ENCODE peak calls at places on chromosome 10, in eight cellular contexts. One of them, this sample, is unnamed. For H3K9me3 and H3K27me3, the result is how much of the 10 kb centered on the place peaks cover.

GRCh38 chr10:73408061-73408460 is 5.8 kb downstream of the ANXA7 start:
- DNase-seq in mesenchymal stem cell: no peak
- DNase-seq in fibroblast of lung: no peak
- DNase-seq in hepatocyte: no peak
- DNase-seq in heart left ventricle: no peak
- DNase-seq in heart right ventricle: no peak
- DNase-seq in GM12878: no peak
- DNase-seq in colonic mucosa: no peak
- DNase-seq in this sample: no peak

GRCh38 chr10:50216894-50217293 is 34.4 kb downstream of the ASAH2 start:
- DNase-seq in mesenchymal stem cell: no peak
- DNase-seq in fibroblast of lung: peak
- DNase-seq in hepatocyte: no peak
- DNase-seq in heart left ventricle: no peak
- DNase-seq in heart right ventricle: no peak
- DNase-seq in GM12878: no peak
- DNase-seq in colonic mucosa: no peak
- DNase-seq in this sample: no peak

GRCh38 chr10:19913987-19914386 is 97.8 kb downstream of the PLXDC2 start:
- DNase-seq in mesenchymal stem cell: no peak
- DNase-seq in fibroblast of lung: no peak
- DNase-seq in hepatocyte: no peak
- DNase-seq in heart left ventricle: no peak
- DNase-seq in heart right ventricle: no peak
- DNase-seq in GM12878: no peak
- DNase-seq in colonic mucosa: no peak
- DNase-seq in this sample: no peak

GRCh38 chr10:3757250-3757637 is 27.8 kb downstream of the KLF6 start:
- DNase-seq in mesenchymal stem cell: no peak
- DNase-seq in fibroblast of lung: no peak
- DNase-seq in hepatocyte: no peak
- DNase-seq in heart left ventricle: no peak
- DNase-seq in heart right ventricle: no peak
- DNase-seq in GM12878: no peak
- DNase-seq in colonic mucosa: no peak
- DNase-seq in this sample: no peak

GRCh38 chr10:17249820-17250219 is 21.8 kb downstream of the VIM start:
- DNase-seq in mesenchymal stem cell: no peak
- DNase-seq in fibroblast of lung: peak
- DNase-seq in hepatocyte: no peak
- DNase-seq in heart left ventricle: no peak
- DNase-seq in heart right ventricle: no peak
- DNase-seq in GM12878: no peak
- DNase-seq in colonic mucosa: no peak
- DNase-seq in this sample: no peak

GRCh38 chr10:2897619-2898508 is 169.5 kb upstream of the PFKP start:
- DNase-seq in mesenchymal stem cell: peak
- DNase-seq in fibroblast of lung: peak
- DNase-seq in hepatocyte: no peak
- DNase-seq in heart left ventricle: no peak
- DNase-seq in heart right ventricle: no peak
- DNase-seq in GM12878: no peak
- DNase-seq in colonic mucosa: no peak
- DNase-seq in this sample: no peak

GRCh38 chr10:113103131-113103830 is 153.2 kb downstream of the TCF7L2 start:
- DNase-seq in mesenchymal stem cell: peak
- DNase-seq in fibroblast of lung: peak
- DNase-seq in hepatocyte: no peak
- DNase-seq in heart left ventricle: no peak
- DNase-seq in heart right ventricle: no peak
- DNase-seq in GM12878: no peak
- DNase-seq in colonic mucosa: no peak
- DNase-seq in this sample: no peak

GRCh38 chr10:124744688-124745055 is 494 bp upstream of the FAM53B start:
- DNase-seq in mesenchymal stem cell: peak
- DNase-seq in fibroblast of lung: peak
- DNase-seq in hepatocyte: no peak
- DNase-seq in heart left ventricle: no peak
- DNase-seq in heart right ventricle: no peak
- DNase-seq in GM12878: no peak
- DNase-seq in colonic mucosa: no peak
- DNase-seq in this sample: no peak

GRCh38 chr10:7915923-7916322 is 97.6 kb downstream of the TAF3 start:
- DNase-seq in mesenchymal stem cell: peak
- DNase-seq in fibroblast of lung: peak
- DNase-seq in hepatocyte: no peak
- DNase-seq in heart left ventricle: no peak
- DNase-seq in heart right ventricle: no peak
- DNase-seq in GM12878: no peak
- DNase-seq in colonic mucosa: no peak
- DNase-seq in this sample: no peak

DNA sequence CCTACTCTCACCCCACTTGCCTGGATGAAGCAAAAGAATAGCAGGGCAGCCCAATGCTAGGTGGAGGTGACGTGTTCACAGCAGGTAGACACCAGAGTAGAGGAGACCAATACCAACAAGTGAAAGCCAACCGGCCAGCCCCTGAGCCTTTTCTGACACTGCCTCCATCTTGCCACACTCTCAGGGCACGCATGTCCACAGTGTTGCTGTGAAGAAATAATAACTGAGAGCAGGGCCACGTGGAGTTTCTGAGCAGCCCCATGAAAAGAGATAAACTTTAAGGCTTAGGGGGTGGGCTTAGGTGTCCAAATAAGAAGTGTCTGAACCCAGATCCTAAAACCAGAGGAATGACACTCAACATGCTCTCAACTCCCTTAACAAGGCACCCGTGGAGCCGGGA is 9.0 kb upstream of the TMEM273 start:
- DNase-seq in mesenchymal stem cell: no peak
- DNase-seq in fibroblast of lung: no peak
- DNase-seq in hepatocyte: no peak
- DNase-seq in heart left ventricle: no peak
- DNase-seq in heart right ventricle: no peak
- DNase-seq in GM12878: no peak
- DNase-seq in colonic mucosa: no peak
- DNase-seq in this sample: no peak
- H3K9me3 ChIP-seq in mesenchymal stem cell: under half
- H3K9me3 ChIP-seq in fibroblast of lung: under half
- H3K9me3 ChIP-seq in hepatocyte: under half
- H3K9me3 ChIP-seq in heart left ventricle: under half
- H3K9me3 ChIP-seq in heart right ventricle: under half
- H3K9me3 ChIP-seq in GM12878: under half
- H3K9me3 ChIP-seq in colonic mucosa: under half
- H3K9me3 ChIP-seq in this sample: under half

GRCh38 chr10:116730464-116731260 is 11.7 kb downstream of the HSPA12A start:
- DNase-seq in mesenchymal stem cell: no peak
- DNase-seq in fibroblast of lung: no peak
- DNase-seq in hepatocyte: no peak
- DNase-seq in heart left ventricle: no peak
- DNase-seq in heart right ventricle: no peak
- DNase-seq in GM12878: no peak
- DNase-seq in colonic mucosa: no peak
- DNase-seq in this sample: no peak
- H3K27me3 ChIP-seq in mesenchymal stem cell: under half
- H3K27me3 ChIP-seq in fibroblast of lung: under half
- H3K27me3 ChIP-seq in hepatocyte: under half
- H3K27me3 ChIP-seq in heart left ventricle: under half
- H3K27me3 ChIP-seq in heart right ventricle: under half
- H3K27me3 ChIP-seq in GM12878: under half
- H3K27me3 ChIP-seq in colonic mucosa: under half
- H3K27me3 ChIP-seq in this sample: under half

DNA sequence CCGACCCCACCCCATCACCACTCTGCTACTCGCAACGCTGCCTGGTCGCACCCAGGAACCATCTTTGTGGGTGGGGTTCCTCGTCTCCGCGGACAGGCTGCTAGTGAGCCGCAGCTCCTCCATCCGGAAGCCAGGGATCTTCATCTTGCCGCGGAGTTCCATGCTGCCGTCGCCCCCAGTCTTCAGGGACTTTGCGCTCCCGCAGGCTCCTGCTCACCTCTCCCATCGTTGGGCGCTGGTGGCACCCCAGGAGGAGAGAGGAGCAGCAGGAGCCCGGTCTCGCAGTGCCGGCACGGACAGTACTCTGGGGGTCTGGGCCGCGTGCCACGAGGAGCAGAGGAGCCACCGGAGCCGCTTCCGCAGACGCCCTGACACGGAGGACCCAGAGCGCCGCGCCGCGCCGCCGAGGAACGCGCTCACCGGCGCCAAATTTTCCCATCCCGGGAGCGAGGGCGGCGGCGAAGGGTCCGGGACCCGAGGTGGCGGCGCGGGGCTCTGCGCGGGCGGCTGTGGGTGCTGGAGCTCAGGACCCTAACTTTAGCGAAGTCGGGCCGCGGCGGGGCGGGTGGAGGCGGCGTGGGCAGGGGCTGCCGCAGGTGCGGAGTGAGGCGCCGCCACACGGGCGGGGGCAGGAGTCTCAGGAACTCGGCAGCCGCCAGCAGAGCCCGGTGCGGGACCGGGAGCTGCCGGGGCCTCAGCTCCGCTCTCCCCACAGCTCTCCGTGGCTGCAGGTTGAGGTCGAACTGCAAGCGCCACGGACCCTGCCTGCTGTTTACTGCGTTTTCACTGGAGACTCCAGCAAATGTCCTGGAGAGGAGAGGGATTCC is 750.2 kb upstream of the SORCS1 start:
- DNase-seq in mesenchymal stem cell: peak
- DNase-seq in fibroblast of lung: peak
- DNase-seq in hepatocyte: peak
- DNase-seq in heart left ventricle: no peak
- DNase-seq in heart right ventricle: no peak
- DNase-seq in GM12878: no peak
- DNase-seq in colonic mucosa: peak
- DNase-seq in this sample: no peak
- H3K4me3 ChIP-seq in mesenchymal stem cell: peak
- H3K4me3 ChIP-seq in fibroblast of lung: no peak
- H3K4me3 ChIP-seq in hepatocyte: peak
- H3K4me3 ChIP-seq in heart left ventricle: peak
- H3K4me3 ChIP-seq in heart right ventricle: peak
- H3K4me3 ChIP-seq in GM12878: no peak
- H3K4me3 ChIP-seq in colonic mucosa: peak
- H3K4me3 ChIP-seq in this sample: no peak

GRCh38 chr10:48381971-48382370 is 75.5 kb downstream of the MAPK8 start:
- DNase-seq in mesenchymal stem cell: no peak
- DNase-seq in fibroblast of lung: no peak
- DNase-seq in hepatocyte: no peak
- DNase-seq in heart left ventricle: no peak
- DNase-seq in heart right ventricle: no peak
- DNase-seq in GM12878: no peak
- DNase-seq in colonic mucosa: no peak
- DNase-seq in this sample: no peak

GRCh38 chr10:48378675-48379074 is 72.2 kb downstream of the MAPK8 start:
- DNase-seq in mesenchymal stem cell: no peak
- DNase-seq in fibroblast of lung: no peak
- DNase-seq in hepatocyte: no peak
- DNase-seq in heart left ventricle: no peak
- DNase-seq in heart right ventricle: no peak
- DNase-seq in GM12878: no peak
- DNase-seq in colonic mucosa: no peak
- DNase-seq in this sample: no peak

GRCh38 chr10:48382982-48383381 is 76.5 kb downstream of the MAPK8 start:
- DNase-seq in mesenchymal stem cell: no peak
- DNase-seq in fibroblast of lung: no peak
- DNase-seq in hepatocyte: no peak
- DNase-seq in heart left ventricle: no peak
- DNase-seq in heart right ventricle: no peak
- DNase-seq in GM12878: no peak
- DNase-seq in colonic mucosa: no peak
- DNase-seq in this sample: no peak

GRCh38 chr10:48383393-48383792 is 76.9 kb downstream of the MAPK8 start:
- DNase-seq in mesenchymal stem cell: no peak
- DNase-seq in fibroblast of lung: peak
- DNase-seq in hepatocyte: no peak
- DNase-seq in heart left ventricle: no peak
- DNase-seq in heart right ventricle: no peak
- DNase-seq in GM12878: no peak
- DNase-seq in colonic mucosa: no peak
- DNase-seq in this sample: no peak

GRCh38 chr10:48377751-48378585 is 71.5 kb downstream of the MAPK8 start:
- DNase-seq in mesenchymal stem cell: no peak
- DNase-seq in fibroblast of lung: no peak
- DNase-seq in hepatocyte: no peak
- DNase-seq in heart left ventricle: no peak
- DNase-seq in heart right ventricle: no peak
- DNase-seq in GM12878: no peak
- DNase-seq in colonic mucosa: no peak
- DNase-seq in this sample: no peak
- H3K9me3 ChIP-seq in mesenchymal stem cell: under half
- H3K9me3 ChIP-seq in fibroblast of lung: under half
- H3K9me3 ChIP-seq in hepatocyte: under half
- H3K9me3 ChIP-seq in heart left ventricle: under half
- H3K9me3 ChIP-seq in heart right ventricle: under half
- H3K9me3 ChIP-seq in GM12878: under half
- H3K9me3 ChIP-seq in colonic mucosa: under half
- H3K9me3 ChIP-seq in this sample: under half

DNA sequence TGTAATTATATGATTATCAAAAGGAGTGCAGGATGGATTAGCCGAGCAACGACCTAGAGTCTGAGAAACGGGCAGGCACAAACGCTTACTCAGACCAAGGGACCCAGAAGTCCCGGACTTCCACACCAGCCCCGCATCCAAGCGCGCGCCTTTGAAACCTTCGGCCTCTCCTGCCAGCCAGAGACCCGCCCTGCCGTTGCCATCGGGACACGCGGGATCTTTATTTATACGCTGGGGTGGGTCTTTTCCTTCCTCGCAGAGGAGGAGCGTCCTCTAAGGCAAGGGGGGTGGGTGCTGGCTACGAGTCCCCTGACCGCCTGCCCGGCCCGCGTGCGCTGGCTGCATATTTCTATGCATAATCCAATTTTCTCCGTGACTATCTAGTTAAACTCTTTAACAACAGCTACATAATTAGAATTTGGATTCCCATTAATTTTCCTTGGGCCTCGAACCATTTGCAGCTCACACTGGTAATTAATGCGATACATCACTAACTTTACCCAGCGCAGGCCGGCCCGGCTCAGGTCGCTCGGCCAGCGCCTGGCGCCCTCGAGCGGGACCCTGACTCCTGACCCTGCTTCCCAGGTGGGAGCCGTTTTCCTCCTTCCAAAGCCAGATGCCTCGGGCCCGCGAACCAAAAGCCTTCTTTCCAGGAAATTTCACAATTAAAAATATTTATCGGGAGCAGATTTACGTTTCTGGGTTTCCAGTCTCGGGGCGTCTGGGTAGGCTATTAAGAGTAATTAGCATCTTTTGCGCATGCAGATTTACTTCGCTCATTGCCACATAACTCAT is 12.4 kb downstream of the LBX1 start:
- DNase-seq in mesenchymal stem cell: no peak
- DNase-seq in fibroblast of lung: no peak
- DNase-seq in hepatocyte: no peak
- DNase-seq in heart left ventricle: no peak
- DNase-seq in heart right ventricle: no peak
- DNase-seq in GM12878: no peak
- DNase-seq in colonic mucosa: no peak
- DNase-seq in this sample: no peak
- H3K27me3 ChIP-seq in mesenchymal stem cell: half or more
- H3K27me3 ChIP-seq in fibroblast of lung: half or more
- H3K27me3 ChIP-seq in hepatocyte: half or more
- H3K27me3 ChIP-seq in heart left ventricle: half or more
- H3K27me3 ChIP-seq in heart right ventricle: half or more
- H3K27me3 ChIP-seq in GM12878: under half
- H3K27me3 ChIP-seq in colonic mucosa: half or more
- H3K27me3 ChIP-seq in this sample: under half

GRCh38 chr10:71771821-71772617 is 1.3 kb downstream of the VSIR start:
- DNase-seq in mesenchymal stem cell: peak
- DNase-seq in fibroblast of lung: peak
- DNase-seq in hepatocyte: peak
- DNase-seq in heart left ventricle: peak
- DNase-seq in heart right ventricle: peak
- DNase-seq in GM12878: no peak
- DNase-seq in colonic mucosa: peak
- DNase-seq in this sample: peak
- H3K4me3 ChIP-seq in mesenchymal stem cell: peak
- H3K4me3 ChIP-seq in fibroblast of lung: peak
- H3K4me3 ChIP-seq in hepatocyte: no peak
- H3K4me3 ChIP-seq in heart left ventricle: peak
- H3K4me3 ChIP-seq in heart right ventricle: peak
- H3K4me3 ChIP-seq in GM12878: peak
- H3K4me3 ChIP-seq in colonic mucosa: peak
- H3K4me3 ChIP-seq in this sample: no peak

This sample was measured in aorta.